ENCODE peak calls at places on chromosomes 12 and 14, in nine cellular contexts. N, O, Q, S, X, A, P, B and R are unnamed samples.

GRCh38 chr12:97716356-97716755 is 253.8 kb downstream of the RMST start:
- DNase-seq in O (peak), S (no peak), P (no peak), X (no peak), B (no peak), N (no peak), A (no peak), Q (peak), R (no peak)

GRCh38 chr14:58749066-58749669 is 111.4 kb downstream of the DACT1 start:
- DNase-seq in S (peak), P (peak), X (no peak), B (no peak), O (no peak), A (peak), Q (peak), N (peak), R (peak)

GRCh38 chr12:68495666-68496065 is 115.0 kb upstream of the RAP1B start:
- DNase-seq in Q (no peak), B (no peak), S (no peak), A (no peak), X (no peak), P (no peak), O (no peak), N (no peak), R (no peak)

GRCh38 chr12:19515179-19515578 is 75.9 kb downstream of the AEBP2 start:
- DNase-seq in X (no peak), Q (peak), P (no peak), N (no peak), O (no peak), A (no peak), B (no peak), S (no peak), R (no peak)

GRCh38 chr14:20197459-20197858 is 6.8 kb downstream of the OR11G2 start:
- DNase-seq in P (no peak), X (no peak), O (no peak), N (no peak), S (no peak), A (no peak), B (no peak), Q (no peak), R (no peak)

GRCh38 chr12:49811136-49811535 is 17.1 kb downstream of the NCKAP5L start:
- DNase-seq in X (no peak), A (no peak), B (no peak), O (peak), S (no peak), Q (no peak), N (no peak), P (no peak), R (no peak)

GRCh38 chr12:123083661-123084571 is 67.0 kb downstream of the PITPNM2 start:
- DNase-seq in Q (no peak), B (no peak), S (peak), N (no peak), P (no peak), A (no peak), O (no peak), X (no peak), R (no peak)

GRCh38 chr14:75845136-75845804 is 136.5 kb downstream of the TGFB3 start:
- DNase-seq in P (no peak), N (no peak), S (no peak), Q (no peak), X (no peak), O (no peak), A (no peak), B (no peak), R (no peak)

GRCh38 chr12:103924761-103925641 is 5.2 kb upstream of the HSP90B1 start:
- DNase-seq in X (no peak), O (peak), A (no peak), N (no peak), P (no peak), Q (peak), B (no peak), S (peak), R (peak)

GRCh38 chr14:52550661-52551060 is 1.6 kb downstream of the TXNDC16 start:
- DNase-seq in A (no peak), Q (no peak), B (no peak), S (no peak), N (no peak), P (no peak), X (no peak), O (no peak), R (no peak)

GRCh38 chr14:23035303-23036164 is 834 bp upstream of the PSMB5 start:
- DNase-seq in O (peak), A (no peak), Q (no peak), P (no peak), B (no peak), S (no peak), N (no peak), X (no peak), R (no peak)

GRCh38 chr12:87368259-87368658 is 660.9 kb downstream of the C12orf50 start:
- DNase-seq in N (no peak), Q (no peak), P (no peak), B (no peak), A (no peak), O (no peak), X (no peak), S (no peak), R (no peak)

GRCh38 chr14:104315169-104315568 is 176.8 kb downstream of the KIF26A start:
- DNase-seq in S (no peak), X (peak), Q (no peak), P (no peak), A (no peak), N (no peak), B (no peak), O (peak), R (no peak)

GRCh38 chr12:123907021-123907420 is 65.6 kb downstream of the CCDC92 start:
- DNase-seq in P (no peak), N (no peak), A (no peak), O (no peak), S (no peak), X (no peak), B (no peak), Q (no peak), R (no peak)

GRCh38 chr14:59481407-59482119 is 2.6 kb downstream of the L3HYPDH start:
- DNase-seq in X (no peak), P (no peak), B (no peak), O (no peak), Q (peak), A (no peak), S (no peak), N (no peak), R (no peak)

GRCh38 chr12:132084681-132085635 is 59.2 kb downstream of the DDX51 start:
- DNase-seq in N (peak), O (peak), P (peak), X (no peak), B (peak), S (peak), A (no peak), Q (peak), R (peak)

GRCh38 chr12:120235369-120236123 is 30.0 kb downstream of the PXN start:
- DNase-seq in X (no peak), O (peak), B (peak), A (no peak), N (no peak), Q (no peak), P (no peak), S (no peak), R (no peak)

GRCh38 chr14:92259613-92260357 is 63.2 kb upstream of the SLC24A4 start:
- DNase-seq in O (no peak), B (no peak), Q (no peak), N (no peak), A (no peak), S (peak), P (no peak), X (no peak), R (peak)

GRCh38 chr14:91035855-91036254 is 24.6 kb downstream of the RPS6KA5 start:
- DNase-seq in O (no peak), Q (no peak), A (no peak), N (no peak), B (no peak), S (peak), X (no peak), P (no peak), R (no peak)
- TF ChIP-seq CTCF in O (no peak), Q (no peak), A (no peak), N (no peak), B (no peak), S (no peak), X (no peak), P (no peak), R (no peak)

DNA sequence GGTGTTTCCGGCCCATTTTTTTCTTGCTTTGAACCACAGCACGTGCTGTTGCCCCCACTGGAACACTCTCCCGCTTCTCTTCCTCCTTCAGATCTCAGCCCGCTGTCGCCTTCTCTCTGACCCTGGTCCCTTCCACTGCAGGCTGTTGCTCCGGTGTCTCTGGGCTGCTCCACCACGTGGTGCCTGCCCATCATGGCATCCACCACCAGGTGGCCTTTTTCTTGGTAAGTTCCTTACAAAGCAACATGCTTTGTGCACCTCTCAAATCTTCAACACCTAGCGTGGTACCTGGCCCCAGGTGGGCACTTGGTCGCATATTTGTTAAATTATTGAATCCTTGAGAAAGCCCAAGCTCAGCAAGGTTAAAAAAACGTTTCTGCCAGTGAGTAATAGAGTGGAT is 19.1 kb downstream of the TUNAR start:
- DNase-seq in A (no peak), X (no peak), O (peak), N (no peak), P (no peak), B (peak), S (peak), Q (no peak), R (peak)
- TF ChIP-seq CTCF in A (no peak), X (peak), O (peak), N (no peak), P (no peak), B (peak), S (no peak), Q (peak), R (no peak)

GRCh38 chr14:101557811-101558738 is 3.2 kb upstream of the DIO3 start:
- DNase-seq in B (no peak), Q (no peak), X (no peak), P (peak), A (no peak), S (no peak), O (peak), N (no peak), R (no peak)
- TF ChIP-seq CTCF in B (no peak), Q (no peak), X (no peak), P (no peak), A (peak), S (no peak), O (peak), N (no peak), R (no peak)

DNA sequence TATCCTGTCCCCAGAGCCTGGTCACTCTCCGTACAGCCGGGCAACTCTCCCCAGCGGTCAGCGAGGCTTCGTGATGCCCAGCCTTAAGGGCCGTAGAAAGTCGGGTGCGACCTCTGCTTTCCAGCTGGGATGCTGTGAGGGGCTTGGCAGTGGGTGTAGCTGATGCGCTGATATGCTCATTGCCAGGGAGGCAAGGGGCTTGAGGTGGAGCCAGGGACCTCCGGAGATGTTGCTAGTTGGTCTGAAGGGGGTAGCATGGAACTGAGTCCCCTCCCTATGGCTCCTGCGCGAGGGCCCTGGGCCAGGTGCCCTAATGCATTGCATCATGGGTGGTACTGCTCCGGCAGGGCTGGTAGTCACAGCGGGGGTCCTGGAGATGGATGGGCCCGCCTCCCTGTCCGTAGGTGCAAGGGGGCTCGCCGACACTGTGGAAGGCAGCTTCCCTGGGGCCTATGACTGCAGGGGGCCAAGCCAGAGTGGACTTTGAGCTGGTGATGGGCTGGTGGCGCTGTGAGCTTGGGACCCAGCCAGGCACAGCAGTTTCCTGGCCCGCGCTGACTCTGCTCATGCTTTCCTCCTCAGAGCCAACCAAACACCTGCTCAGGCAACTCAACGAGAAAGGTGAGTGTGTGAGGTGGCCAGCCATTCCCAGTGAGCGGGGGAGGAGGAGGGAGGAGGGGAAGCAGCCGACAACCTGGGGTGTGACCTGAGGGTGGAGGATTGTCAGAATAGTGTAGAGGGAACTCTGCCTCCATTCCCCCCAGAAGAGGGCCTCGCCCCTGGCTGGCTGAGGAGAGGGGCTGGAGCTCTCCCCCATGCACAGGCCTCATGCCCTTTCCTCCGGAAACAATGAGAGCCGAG is 32.3 kb downstream of the PLEKHG3 start:
- DNase-seq in Q (no peak), B (no peak), P (peak), X (no peak), N (peak), O (peak), A (peak), S (no peak), R (no peak)
- TF ChIP-seq CTCF in Q (no peak), B (no peak), P (no peak), X (no peak), N (no peak), O (peak), A (no peak), S (no peak), R (no peak)